ENCODE peak calls at places on chromosomes 3 and 15, in seven cellular contexts. Y is pancreas; O is kidney tubule cell; U is CD4-positive, alpha-beta T cell; C is epithelial cell of esophagus; F is ovary; A is amniotic stem cell. W is an unnamed sample.

GRCh38 chr15:39079296-39079834 is 501.5 kb upstream of the THBS1 start:
- DNase-seq in Y (no peak), A (peak), F (no peak), O (peak), U (no peak), C (peak), W (no peak)

GRCh38 chr15:96692826-96693225 is 362.3 kb downstream of the NR2F2 start:
- DNase-seq in U (no peak), A (no peak), F (no peak), O (no peak), Y (no peak), C (no peak), W (no peak)

GRCh38 chr3:11245827-11246662 is 26.2 kb upstream of the ATG7 start:
- DNase-seq in C (peak), O (no peak), U (no peak), F (no peak), A (no peak), Y (no peak), W (no peak)

GRCh38 chr3:46495901-46496456 is 1.8 kb upstream of the RTP3 start:
- DNase-seq in Y (no peak), C (peak), O (peak), A (peak), F (no peak), U (no peak), W (no peak)

GRCh38 chr3:152595975-152596832 is 238.7 kb upstream of the P2RY1 start:
- DNase-seq in A (no peak), U (no peak), C (peak), Y (no peak), O (peak), F (peak), W (peak)

GRCh38 chr3:9214599-9214998 is 34.8 kb downstream of the SRGAP3 start:
- DNase-seq in Y (no peak), F (no peak), C (peak), O (peak), U (no peak), A (no peak), W (no peak)

GRCh38 chr3:18098960-18099587 is 326.1 kb downstream of the SATB1 start:
- DNase-seq in O (peak), Y (no peak), U (no peak), A (peak), F (no peak), C (peak), W (no peak)

GRCh38 chr15:63434567-63435219 is 53.0 kb upstream of the CA12 start:
- DNase-seq in Y (no peak), A (no peak), U (no peak), O (no peak), F (no peak), C (no peak), W (no peak)

GRCh38 chr15:51181905-51182304 is 87.2 kb upstream of the TNFAIP8L3 start:
- DNase-seq in O (no peak), A (no peak), F (no peak), C (no peak), U (no peak), Y (no peak), W (no peak)

GRCh38 chr3:63141-63845 is 133.3 kb upstream of the CHL1 start:
- DNase-seq in A (no peak), O (no peak), F (no peak), Y (no peak), U (no peak), C (peak), W (no peak)

GRCh38 chr15:100764778-100765457 is 114.7 kb upstream of the ALDH1A3 start:
- DNase-seq in Y (no peak), U (no peak), O (no peak), A (no peak), C (no peak), F (no peak), W (no peak)

GRCh38 chr15:35206060-35206675 is 121.1 kb upstream of the NANOGP8 start:
- DNase-seq in Y (no peak), C (peak), A (no peak), F (no peak), O (peak), U (no peak), W (no peak)

GRCh38 chr3:141792495-141792894 is 29.3 kb downstream of the GRK7 start:
- DNase-seq in C (no peak), F (no peak), U (no peak), A (no peak), O (no peak), Y (no peak), W (no peak)

GRCh38 chr3:189304465-189305341 is 132.9 kb downstream of the TPRG1 start:
- DNase-seq in U (no peak), Y (peak), C (peak), F (no peak), A (no peak), O (peak), W (peak)

GRCh38 chr3:127699946-127700300 is 27.2 kb downstream of the ABTB1 start:
- DNase-seq in O (no peak), Y (no peak), C (no peak), F (no peak), A (no peak), U (no peak), W (no peak)

GRCh38 chr15:42056934-42057743 is 36.3 kb upstream of the PLA2G4E start:
- DNase-seq in C (peak), F (peak), O (peak), A (no peak), U (peak), Y (peak), W (peak)

GRCh38 chr3:99637041-99637380 is 1.4 kb upstream of the COL8A1 start:
- DNase-seq in A (no peak), O (peak), U (no peak), C (peak), F (no peak), Y (no peak), W (no peak)

GRCh38 chr15:85414495-85414894 is 34.1 kb downstream of the AKAP13 start:
- DNase-seq in C (peak), A (no peak), U (no peak), Y (no peak), F (no peak), O (peak), W (no peak)

GRCh38 chr3:38020342-38020726 is 9.1 kb downstream of the PLCD1 start:
- DNase-seq in C (no peak), A (no peak), Y (no peak), F (no peak), U (no peak), O (no peak), W (no peak)

GRCh38 chr15:92091155-92091734 is 237.7 kb downstream of the SLCO3A1 start:
- DNase-seq in U (no peak), Y (peak), C (peak), F (no peak), A (no peak), O (peak), W (peak)

GRCh38 chr15:39581501-39582285 is 814 bp downstream of the THBS1 start:
- DNase-seq in F (peak), Y (peak), C (peak), U (no peak), A (peak), O (peak), W (peak)

GRCh38 chr3:31562525-31562924 is 29.8 kb downstream of the STT3B start:
- DNase-seq in F (no peak), O (no peak), Y (no peak), C (no peak), A (no peak), U (peak), W (peak)

GRCh38 chr15:51128701-51129100 is 34.0 kb upstream of the TNFAIP8L3 start:
- DNase-seq in F (no peak), Y (no peak), O (peak), U (no peak), C (no peak), A (no peak), W (no peak)

GRCh38 chr15:88533376-88533775 is 13.1 kb downstream of the DET1 start:
- DNase-seq in U (no peak), A (no peak), Y (no peak), O (no peak), F (no peak), C (no peak), W (no peak)

W was measured in Caco-2.